ENCODE peak calls at places on chromosome 1, in ten cellular contexts. C, V, Y, H, P, U, J, I, B and F are unnamed samples.

GRCh38 chr1:31866450-31866801 is 50.6 kb upstream of the SPOCD1 start:
- DNase-seq in C (no peak), V (no peak), Y (no peak), H (no peak), P (peak; percentile 52), U (no peak), J (no peak), I (no peak), B (no peak), F (no peak)

GRCh38 chr1:182229907-182230522 is 161.6 kb downstream of the GLUL start:
- DNase-seq in C (no peak), V (no peak), Y (no peak), H (no peak), P (no peak), U (peak; percentile 39), J (no peak), I (no peak), B (no peak), F (no peak)

GRCh38 chr1:170857955-170858354 is 77.4 kb upstream of the MROH9 start:
- DNase-seq in C (no peak), V (no peak), Y (no peak), H (no peak), P (no peak), U (no peak), J (no peak), I (no peak), B (no peak), F (no peak)

GRCh38 chr1:23825762-23826522 is 713 bp upstream of the HMGCL start:
- DNase-seq in C (no peak), V (no peak), Y (no peak), H (no peak), P (no peak), U (no peak), J (no peak), I (no peak), B (no peak), F (no peak)

GRCh38 chr1:221097479-221098281 is 218.4 kb downstream of the HLX start:
- DNase-seq in C (no peak), V (no peak), Y (no peak), H (no peak), P (no peak), U (no peak), J (no peak), I (no peak), B (no peak), F (no peak)

GRCh38 chr1:156198831-156199349 is 5.0 kb downstream of the SLC25A44 start:
- DNase-seq in C (no peak), V (no peak), Y (no peak), H (no peak), P (no peak), U (no peak), J (no peak), I (no peak), B (no peak), F (no peak)

GRCh38 chr1:54488831-54489626 is 59.0 kb upstream of the ACOT11 start:
- DNase-seq in C (peak; percentile 76), V (peak; percentile 95), Y (peak; percentile 24), H (peak; percentile 82), P (peak; percentile 94), U (peak; percentile 86), J (peak; percentile 81), I (no peak), B (peak; percentile 90), F (peak; percentile 69)

GRCh38 chr1:167529829-167530474 is 11.6 kb upstream of the CD247 start:
- DNase-seq in C (no peak), V (no peak), Y (no peak), H (no peak), P (no peak), U (no peak), J (no peak), I (peak; percentile 54), B (no peak), F (no peak)

GRCh38 chr1:117616356-117616755 is 10.5 kb downstream of the TENT5C start:
- DNase-seq in C (no peak), V (no peak), Y (no peak), H (peak; percentile 70), P (no peak), U (no peak), J (peak; percentile 52), I (no peak), B (no peak), F (no peak)

GRCh38 chr1:113388621-113389355 is 1.5 kb upstream of the MAGI3 start:
- DNase-seq in C (no peak), V (no peak), Y (no peak), H (peak; percentile 53), P (peak; percentile 23), U (no peak), J (peak; percentile 55), I (no peak), B (no peak), F (no peak)

GRCh38 chr1:10873189-10873588 is 76.7 kb upstream of the CASZ1 start:
- DNase-seq in C (no peak), V (no peak), Y (no peak), H (no peak), P (peak; percentile 62), U (peak; percentile 43), J (no peak), I (no peak), B (no peak), F (no peak)

GRCh38 chr1:212609701-212610574 is 1.4 kb downstream of the ATF3 start:
- DNase-seq in C (no peak), V (no peak), Y (no peak), H (no peak), P (no peak), U (no peak), J (no peak), I (no peak), B (peak; percentile 74), F (peak; percentile 21)

GRCh38 chr1:221856188-221857093 is 114.6 kb upstream of the DUSP10 start:
- DNase-seq in C (no peak), V (no peak), Y (no peak), H (no peak), P (no peak), U (no peak), J (no peak), I (no peak), B (no peak), F (no peak)

GRCh38 chr1:186838380-186839076 is 9.8 kb downstream of the PLA2G4A start:
- DNase-seq in C (no peak), V (no peak), Y (no peak), H (no peak), P (no peak), U (no peak), J (no peak), I (no peak), B (no peak), F (no peak)

GRCh38 chr1:170707959-170708666 is 44.2 kb downstream of the PRRX1 start:
- DNase-seq in C (no peak), V (no peak), Y (peak; percentile 97), H (no peak), P (no peak), U (no peak), J (no peak), I (no peak), B (no peak), F (no peak)

GRCh38 chr1:200733907-200734306 is 4.8 kb upstream of the CAMSAP2 start:
- DNase-seq in C (no peak), V (no peak), Y (no peak), H (no peak), P (no peak), U (no peak), J (no peak), I (no peak), B (no peak), F (no peak)

GRCh38 chr1:71621785-71622184 is 541.0 kb upstream of the ZRANB2 start:
- DNase-seq in C (no peak), V (no peak), Y (no peak), H (no peak), P (no peak), U (no peak), J (no peak), I (no peak), B (no peak), F (no peak)

GRCh38 chr1:230976825-230977747 is 1.6 kb downstream of the TTC13 start:
- DNase-seq in C (no peak), V (no peak), Y (no peak), H (no peak), P (no peak), U (no peak), J (no peak), I (no peak), B (no peak), F (no peak)

DNA sequence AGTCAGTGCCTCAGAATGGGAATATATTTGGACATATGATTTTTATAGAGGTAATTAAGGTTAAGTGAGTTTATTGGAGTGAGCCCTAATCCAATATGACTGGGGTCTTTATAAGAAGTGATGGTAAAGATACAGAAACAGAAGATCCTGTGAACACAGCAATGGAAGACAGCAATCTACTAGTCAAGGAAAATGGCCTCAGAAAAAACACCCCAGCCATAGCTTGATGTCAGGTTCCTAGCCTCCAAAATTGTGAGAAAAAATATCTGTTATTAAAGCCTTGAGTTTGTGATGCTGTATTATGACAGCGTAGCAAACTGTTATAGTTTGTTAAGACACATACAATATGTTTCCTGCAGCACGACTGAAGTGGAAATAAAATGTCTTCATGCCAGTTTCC is 72.2 kb downstream of the JMJD4 start:
- DNase-seq in C (no peak), V (no peak), Y (no peak), H (no peak), P (no peak), U (no peak), J (no peak), I (no peak), B (no peak), F (no peak)
- TF ChIP-seq POLR2AphosphoS5 in C (no peak), V (no peak), Y (no peak), H (no peak), P (no peak), U (no peak), J (no peak), I (no peak), B (no peak), F (no peak)

DNA sequence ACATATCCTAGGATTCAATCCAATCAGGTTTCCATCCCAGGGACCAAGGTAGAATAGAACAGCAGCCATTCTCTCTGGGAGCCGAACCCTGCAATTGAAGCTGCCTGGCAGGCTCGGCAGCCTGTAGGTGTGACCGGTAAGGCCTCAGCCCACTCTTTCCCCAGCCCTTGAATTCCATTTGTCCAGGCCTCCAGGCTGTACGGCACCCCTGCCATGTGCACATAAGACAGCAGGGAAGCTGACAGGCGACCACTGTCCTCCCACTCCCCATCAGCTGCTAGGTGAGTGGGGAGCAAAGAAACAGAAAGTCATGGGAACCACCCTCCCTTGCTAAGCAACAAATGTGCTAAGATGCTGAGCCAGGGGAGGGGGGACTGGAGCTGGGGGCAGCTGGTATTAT is 23.0 kb downstream of the OPTC start:
- DNase-seq in C (no peak), V (no peak), Y (no peak), H (no peak), P (no peak), U (no peak), J (no peak), I (no peak), B (no peak), F (no peak)
- H3K4me1 ChIP-seq in C (peaks cover 3% of the 10 kb centered on the region), V (peaks cover 52% of the 10 kb centered on the region), Y (peaks cover 14% of the 10 kb centered on the region), H (peaks cover 60% of the 10 kb centered on the region), P (no peaks in the 10 kb centered on the region), U (peaks cover 69% of the 10 kb centered on the region), J (peaks cover 10% of the 10 kb centered on the region), I (peaks cover 35% of the 10 kb centered on the region), B (no peaks in the 10 kb centered on the region), F (no peaks in the 10 kb centered on the region)

GRCh38 chr1:50603274-50604271 is 180.3 kb upstream of the DMRTA2 start:
- DNase-seq in C (no peak), V (no peak), Y (peak; percentile 66), H (no peak), P (no peak), U (no peak), J (no peak), I (no peak), B (no peak), F (peak; percentile 80)
- TF ChIP-seq POLR2AphosphoS5 in C (no peak), V (no peak), Y (no peak), H (no peak), P (no peak), U (no peak), J (no peak), I (peak; percentile 71), B (no peak), F (peak; percentile 81)

GRCh38 chr1:93584238-93585003 is 97.2 kb downstream of the BCAR3 start:
- DNase-seq in C (no peak), V (no peak), Y (no peak), H (no peak), P (no peak), U (no peak), J (no peak), I (no peak), B (no peak), F (peak; percentile 63)
- H3K4me1 ChIP-seq in C (peaks cover 20% of the 10 kb centered on the region), V (peaks cover 23% of the 10 kb centered on the region), Y (no peaks in the 10 kb centered on the region), H (peaks cover 65% of the 10 kb centered on the region), P (peaks cover 14% of the 10 kb centered on the region), U (peaks cover 11% of the 10 kb centered on the region), J (peaks cover 10% of the 10 kb centered on the region), I (peaks cover 44% of the 10 kb centered on the region), B (no peaks in the 10 kb centered on the region), F (peaks cover 6% of the 10 kb centered on the region)